ENCODE peak calls at places on chromosomes 16 and 17, in six cellular contexts. P is HFFc6; C is uterus; B is activated naive CD4-positive, alpha-beta T cell treated with anti-CD3 and anti-CD28 coated beads, Interleukin-2, amount 50 U/mL, for 72 hours; T is fibroblast of lung; M is NCI-H1105. K is an unnamed sample.

GRCh38 chr16:53546988-53547391 is 44.0 kb upstream of the AKTIP start:
- DNase-seq in P (no peak), T (peak), M (no peak), C (no peak), B (no peak), K (no peak)

GRCh38 chr17:13638855-13639458 is 37.2 kb upstream of the HS3ST3A1 start:
- DNase-seq in T (peak), P (peak), B (peak), M (no peak), C (no peak), K (no peak)

GRCh38 chr16:20901441-20902112 is 1.0 kb downstream of the LYRM1 start:
- DNase-seq in B (peak), T (peak), M (no peak), C (peak), P (peak), K (peak)

GRCh38 chr16:24668481-24669001 is 60.9 kb upstream of the TNRC6A start:
- DNase-seq in B (peak), T (peak), C (peak), P (peak), M (no peak), K (peak)

GRCh38 chr17:58092797-58093385 is 9.7 kb downstream of the DYNLL2 start:
- DNase-seq in P (no peak), B (no peak), C (no peak), M (no peak), T (no peak), K (no peak)

GRCh38 chr17:50209472-50210248 is 8.2 kb upstream of the COL1A1 start:
- DNase-seq in M (no peak), B (no peak), T (peak), C (peak), P (peak), K (peak)

GRCh38 chr17:70329751-70330150 is 160.4 kb downstream of the KCNJ2 start:
- DNase-seq in M (peak), C (no peak), P (no peak), T (no peak), B (no peak), K (no peak)

GRCh38 chr16:51150894-51151320 is at the start of gene SALL1:
- DNase-seq in C (peak), T (peak), B (peak), M (peak), P (no peak), K (no peak)

GRCh38 chr16:28897826-28898225 is 19.5 kb downstream of the ATP2A1 start:
- DNase-seq in C (no peak), T (no peak), P (no peak), B (no peak), M (no peak), K (no peak)

GRCh38 chr17:52606098-52606497 is 447.6 kb upstream of the CA10 start:
- DNase-seq in T (no peak), M (no peak), C (no peak), B (no peak), P (no peak), K (no peak)

GRCh38 chr16:65713409-65713808 is 591.5 kb upstream of the CDH11 start:
- DNase-seq in P (no peak), B (no peak), M (no peak), C (no peak), T (no peak), K (no peak)